ENCODE peak calls at places on chromosomes 7 and 10, in six cellular contexts. P, Q, N, D, I and J are unnamed samples.

GRCh38 chr7:132865766-132866531 is 215.9 kb downstream of the CHCHD3 start:
- DNase-seq in Q (no peak), D (no peak), P (no peak), I (peak; percentile 3), N (no peak), J (peak; percentile 9)

GRCh38 chr7:135879238-135879637 is 97.9 kb downstream of the MTPN start:
- DNase-seq in P (no peak), Q (no peak), N (no peak), I (no peak), D (no peak), J (no peak)

GRCh38 chr7:6402041-6402440 is 45.7 kb downstream of the DAGLB start:
- DNase-seq in I (no peak), P (no peak), Q (no peak), D (no peak), N (no peak), J (no peak)

GRCh38 chr10:97543025-97543546 is 29.5 kb upstream of the ANKRD2 start:
- DNase-seq in D (peak; percentile 73), N (peak; percentile 78), P (no peak), Q (peak; percentile 75), I (peak; percentile 64), J (peak; percentile 90)

GRCh38 chr10:29166713-29167112 is 122.2 kb upstream of the LYZL1 start:
- DNase-seq in P (no peak), Q (no peak), I (no peak), N (no peak), D (no peak), J (no peak)

GRCh38 chr7:43072530-43072929 is 39.9 kb upstream of the HECW1 start:
- DNase-seq in D (no peak), I (no peak), Q (no peak), P (no peak), N (no peak), J (no peak)

GRCh38 chr10:10213237-10213636 is 804.4 kb upstream of the CELF2 start:
- DNase-seq in P (no peak), I (no peak), N (no peak), D (no peak), Q (no peak), J (no peak)

GRCh38 chr7:118142012-118142411 is 42.0 kb upstream of the LSM8 start:
- DNase-seq in D (no peak), I (no peak), N (no peak), Q (no peak), P (no peak), J (no peak)

GRCh38 chr7:41503438-41503837 is 199.5 kb downstream of the INHBA start:
- DNase-seq in D (no peak), P (no peak), I (no peak), N (no peak), Q (no peak), J (no peak)

GRCh38 chr7:42456267-42456666 is 219.3 kb upstream of the GLI3 start:
- DNase-seq in P (no peak), Q (no peak), I (no peak), D (no peak), N (no peak), J (no peak)

GRCh38 chr10:122186822-122187810 is 84.0 kb upstream of the BTBD16 start:
- DNase-seq in P (no peak), I (no peak), Q (no peak), N (no peak), D (no peak), J (no peak)

GRCh38 chr7:142375710-142376313 is 118.0 kb upstream of the PRSS58 start:
- DNase-seq in I (peak; percentile 66), D (peak; percentile 35), Q (peak; percentile 94), P (no peak), N (no peak), J (peak; percentile 18)

GRCh38 chr10:21184216-21184615 is 287.1 kb upstream of the NEBL start:
- DNase-seq in N (no peak), P (no peak), D (no peak), I (no peak), Q (no peak), J (peak; percentile 16)

GRCh38 chr7:40604601-40605438 is 470.0 kb downstream of the SUGCT start:
- DNase-seq in Q (no peak), D (peak; percentile 44), N (peak; percentile 65), P (no peak), I (peak; percentile 65), J (peak; percentile 16)

GRCh38 chr10:79274279-79275104 is 72.8 kb upstream of the PPIF start:
- DNase-seq in P (peak; percentile 66), I (no peak), Q (no peak), D (no peak), N (peak; percentile 95), J (no peak)

GRCh38 chr10:74936577-74937445 is 110.4 kb downstream of the KAT6B start:
- DNase-seq in I (no peak), N (no peak), Q (no peak), D (no peak), P (no peak), J (no peak)

GRCh38 chr10:132463333-132464255 is 66.6 kb downstream of the PWWP2B start:
- DNase-seq in Q (no peak), D (no peak), N (no peak), I (no peak), P (no peak), J (no peak)

GRCh38 chr10:3887404-3887803 is 102.4 kb upstream of the KLF6 start:
- DNase-seq in N (no peak), Q (no peak), P (no peak), I (no peak), D (no peak), J (no peak)

GRCh38 chr10:82419981-82420380 is 545.0 kb downstream of the NRG3 start:
- DNase-seq in I (no peak), P (no peak), D (no peak), Q (no peak), N (no peak), J (no peak)

GRCh38 chr7:35558841-35559240 is 136.1 kb downstream of the HERPUD2 start:
- DNase-seq in Q (no peak), I (no peak), P (no peak), D (no peak), N (no peak), J (no peak)

GRCh38 chr7:132817844-132818427 is 241.7 kb upstream of the PLXNA4 start:
- DNase-seq in P (no peak), I (no peak), D (no peak), N (no peak), Q (no peak), J (no peak)

GRCh38 chr7:23544913-23545354 is 13.2 kb upstream of the TRA2A start:
- DNase-seq in D (peak; percentile 49), N (no peak), P (no peak), Q (peak; percentile 66), I (peak; percentile 12), J (no peak)

GRCh38 chr7:124718032-124718766 is 47.4 kb downstream of the GPR37 start:
- DNase-seq in D (no peak), N (no peak), P (no peak), I (no peak), Q (no peak), J (no peak)

GRCh38 chr10:127090135-127090534 is 106.3 kb downstream of the INSYN2A start:
- DNase-seq in N (no peak), Q (peak; percentile 27), I (no peak), P (no peak), D (no peak), J (no peak)

GRCh38 chr7:1842321-1843221 is 172.5 kb downstream of the ELFN1 start:
- DNase-seq in P (no peak), D (no peak), Q (no peak), I (no peak), N (peak; percentile 7), J (no peak)

GRCh38 chr7:85564861-85565630 is 378.2 kb upstream of the SEMA3D start:
- DNase-seq in I (no peak), Q (no peak), N (no peak), P (no peak), D (no peak), J (no peak)

GRCh38 chr10:129607607-129608006 is 140.6 kb downstream of the MGMT start:
- DNase-seq in P (no peak), N (no peak), I (no peak), Q (no peak), D (no peak), J (no peak)

GRCh38 chr10:91197044-91197651 is 23.3 kb upstream of the PCGF5 start:
- DNase-seq in P (no peak), D (no peak), Q (no peak), N (no peak), I (no peak), J (no peak)

GRCh38 chr7:133217805-133218204 is 35.1 kb upstream of the EXOC4 start:
- DNase-seq in Q (no peak), P (no peak), I (no peak), D (no peak), N (no peak), J (no peak)

GRCh38 chr10:103598654-103599115 is 105.2 kb downstream of the NEURL1 start:
- DNase-seq in Q (peak; percentile 61), N (peak; percentile 82), I (peak; percentile 64), D (peak; percentile 33), P (no peak), J (peak; percentile 26)

GRCh38 chr7:236967-237366 is 44.6 kb downstream of the FAM20C start:
- DNase-seq in D (no peak), I (no peak), P (no peak), N (no peak), Q (no peak), J (no peak)

GRCh38 chr7:82410461-82410860 is 33.1 kb downstream of the CACNA2D1 start:
- DNase-seq in N (no peak), I (no peak), Q (no peak), P (no peak), D (no peak), J (no peak)

GRCh38 chr10:43961523-43962345 is 313.1 kb upstream of the ZNF32 start:
- DNase-seq in Q (peak; percentile 40), N (no peak), D (no peak), P (no peak), I (no peak), J (no peak)

GRCh38 chr7:152862033-152862432 is 102.5 kb downstream of the ACTR3B start:
- DNase-seq in Q (no peak), D (no peak), I (no peak), N (no peak), P (no peak), J (no peak)

GRCh38 chr7:14931511-14932215 is 29.1 kb upstream of the DGKB start:
- DNase-seq in N (no peak), D (no peak), I (no peak), P (no peak), Q (no peak), J (no peak)

GRCh38 chr7:116501425-116502167 is 2.1 kb downstream of the CAV2 start:
- DNase-seq in D (no peak), Q (peak; percentile 51), P (no peak), N (no peak), I (no peak), J (no peak)